ENCODE peak calls at places on chromosomes 16 and 17, in seven cellular contexts. F, H, U, T, V, E and B are unnamed samples.

GRCh38 chr16:12898556-12898955 is 2.8 kb upstream of the SHISA9 start:
- DNase-seq in F (no peak), H (no peak), U (peak), T (no peak), V (no peak), E (no peak), B (no peak)

GRCh38 chr16:21071741-21072140 is 78.9 kb downstream of the DNAH3 start:
- DNase-seq in F (no peak), H (no peak), U (no peak), T (no peak), V (no peak), E (no peak), B (no peak)

GRCh38 chr16:89174877-89175276 is 3.3 kb downstream of the CDH15 start:
- DNase-seq in F (no peak), H (no peak), U (no peak), T (no peak), V (no peak), E (no peak), B (no peak)

GRCh38 chr17:5135726-5136579 is 20.1 kb downstream of the USP6 start:
- DNase-seq in F (no peak), H (no peak), U (no peak), T (no peak), V (no peak), E (no peak), B (no peak)

GRCh38 chr17:34370997-34371395 is 8.0 kb upstream of the CCL1 start:
- DNase-seq in F (no peak), H (no peak), U (no peak), T (no peak), V (no peak), E (no peak), B (no peak)

GRCh38 chr16:2842340-2843000 is 12.4 kb downstream of the ZG16B start:
- DNase-seq in F (peak), H (no peak), U (peak), T (no peak), V (peak), E (peak), B (peak)

GRCh38 chr16:86016201-86016965 is 117.4 kb downstream of the IRF8 start:
- DNase-seq in F (peak), H (no peak), U (peak), T (no peak), V (peak), E (peak), B (peak)

GRCh38 chr16:17744903-17745581 is 274.3 kb upstream of the XYLT1 start:
- DNase-seq in F (no peak), H (no peak), U (no peak), T (no peak), V (no peak), E (no peak), B (no peak)

GRCh38 chr17:42679492-42680330 is 1.9 kb downstream of the CCR10 start:
- DNase-seq in F (peak), H (no peak), U (no peak), T (no peak), V (peak), E (peak), B (peak)

GRCh38 chr17:50785942-50786570 is 18.7 kb upstream of the ANKRD40CL start:
- DNase-seq in F (no peak), H (no peak), U (no peak), T (no peak), V (peak), E (no peak), B (peak)

GRCh38 chr17:31508310-31509094 is 117.0 kb downstream of the RAB11FIP4 start:
- DNase-seq in F (peak), H (no peak), U (no peak), T (no peak), V (peak), E (peak), B (no peak)

GRCh38 chr16:86865866-86866675 is 287.7 kb downstream of the FOXL1 start:
- DNase-seq in F (no peak), H (no peak), U (no peak), T (no peak), V (peak), E (no peak), B (no peak)

GRCh38 chr16:65500007-65500406 is 378.1 kb upstream of the CDH11 start:
- DNase-seq in F (no peak), H (no peak), U (no peak), T (no peak), V (no peak), E (no peak), B (no peak)

GRCh38 chr16:73209190-73209589 is 161.3 kb upstream of the ZFHX3 start:
- DNase-seq in F (no peak), H (no peak), U (no peak), T (no peak), V (no peak), E (no peak), B (no peak)

GRCh38 chr16:12573300-12573699 is 230.4 kb downstream of the CPPED1 start:
- DNase-seq in F (no peak), H (no peak), U (no peak), T (no peak), V (peak), E (no peak), B (peak)

GRCh38 chr17:33369876-33370275 is 76.8 kb upstream of the ASIC2 start:
- DNase-seq in F (no peak), H (no peak), U (no peak), T (no peak), V (no peak), E (no peak), B (no peak)

GRCh38 chr17:17075037-17075755 is 32.9 kb downstream of the MPRIP start:
- DNase-seq in F (no peak), H (no peak), U (no peak), T (no peak), V (no peak), E (no peak), B (no peak)

GRCh38 chr16:35908942-35909341 is 2449.5 kb downstream of the TP53TG3F start:
- DNase-seq in F (no peak), H (no peak), U (no peak), T (no peak), V (no peak), E (no peak), B (no peak)